ENCODE peak calls at places on chromosome 18, in eight cellular contexts. Z, R, K, J, W, O, A and Y are unnamed samples.

GRCh38 chr18:23107718-23108117 is 27.6 kb upstream of the CABLES1 start:
- DNase-seq in R (no peak), J (no peak), A (peak), Z (no peak), K (no peak), O (no peak), W (no peak), Y (peak)

GRCh38 chr18:75247041-75247551 is 36.5 kb downstream of the TSHZ1 start:
- DNase-seq in O (no peak), Z (no peak), W (no peak), K (no peak), A (peak), R (no peak), J (no peak), Y (peak)

GRCh38 chr18:35264409-35264808 is 23.6 kb downstream of the ZNF397 start:
- DNase-seq in K (no peak), O (no peak), R (no peak), A (no peak), J (no peak), W (no peak), Z (no peak), Y (no peak)

GRCh38 chr18:577606-578005 is 2.6 kb upstream of the CETN1 start:
- DNase-seq in Z (no peak), K (no peak), W (no peak), R (no peak), O (peak), A (no peak), J (no peak), Y (no peak)

GRCh38 chr18:55488473-55488872 is 99.5 kb downstream of the TCF4 start:
- DNase-seq in J (no peak), Z (peak), O (no peak), K (no peak), W (no peak), R (no peak), A (no peak), Y (peak)

GRCh38 chr18:42131044-42131939 is 176.3 kb downstream of the PIK3C3 start:
- DNase-seq in A (peak), R (no peak), W (no peak), K (no peak), Z (no peak), J (no peak), O (no peak), Y (no peak)

GRCh38 chr18:24326211-24326610 is 71.4 kb downstream of the OSBPL1A start:
- DNase-seq in Z (no peak), W (no peak), O (no peak), R (no peak), A (no peak), K (no peak), J (no peak), Y (no peak)

GRCh38 chr18:56910967-56911366 is 235.9 kb upstream of the BOD1L2 start:
- DNase-seq in R (no peak), O (no peak), J (no peak), K (peak), W (no peak), A (no peak), Z (no peak), Y (no peak)

GRCh38 chr18:42374961-42375360 is 419.9 kb downstream of the PIK3C3 start:
- DNase-seq in K (no peak), W (no peak), J (no peak), A (no peak), Z (no peak), O (no peak), R (no peak), Y (no peak)

GRCh38 chr18:23722646-23723045 is 33.4 kb downstream of the LAMA3 start:
- DNase-seq in J (no peak), Z (no peak), R (no peak), O (no peak), K (no peak), W (no peak), A (no peak), Y (peak)

GRCh38 chr18:73352546-73352945 is 484.8 kb upstream of the NETO1 start:
- DNase-seq in O (no peak), Z (no peak), W (no peak), J (no peak), R (no peak), K (no peak), A (no peak), Y (peak)

GRCh38 chr18:48803518-48803917 is 147.2 kb downstream of the SMAD7 start:
- DNase-seq in A (no peak), Z (peak), R (peak), O (no peak), J (no peak), K (no peak), W (no peak), Y (no peak)

GRCh38 chr18:42047721-42048120 is 92.7 kb downstream of the PIK3C3 start:
- DNase-seq in J (no peak), W (no peak), A (no peak), Z (no peak), K (no peak), O (peak), R (no peak), Y (peak)

GRCh38 chr18:8277270-8277669 is 332.0 kb upstream of the RAB12 start:
- DNase-seq in Z (no peak), R (no peak), J (no peak), K (no peak), A (no peak), O (no peak), W (no peak), Y (peak)

GRCh38 chr18:73688851-73689659 is 458.6 kb downstream of the FBXO15 start:
- DNase-seq in R (no peak), W (peak), J (no peak), K (no peak), O (no peak), A (no peak), Z (no peak), Y (peak)

GRCh38 chr18:48821251-48821590 is 129.5 kb downstream of the SMAD7 start:
- DNase-seq in W (no peak), A (no peak), J (no peak), O (no peak), R (peak), K (no peak), Z (no peak), Y (no peak)

GRCh38 chr18:1884623-1885022 is 686.7 kb downstream of the METTL4 start:
- DNase-seq in R (no peak), O (no peak), J (no peak), Z (no peak), A (no peak), W (no peak), K (no peak), Y (no peak)

GRCh38 chr18:62539284-62540168 is 16.7 kb downstream of the ZCCHC2 start:
- DNase-seq in R (no peak), J (no peak), W (no peak), K (no peak), Z (no peak), O (peak), A (no peak), Y (no peak)

GRCh38 chr18:50405582-50406271 is 30.9 kb downstream of the SKA1 start:
- DNase-seq in A (no peak), O (no peak), Z (peak), J (no peak), K (no peak), R (peak), W (no peak), Y (no peak)

GRCh38 chr18:69956655-69957054 is 9.0 kb upstream of the CD226 start:
- DNase-seq in K (peak), W (no peak), O (no peak), A (no peak), J (no peak), R (no peak), Z (no peak), Y (no peak)

GRCh38 chr18:63427566-63427965 is 5.3 kb upstream of the VPS4B start:
- DNase-seq in Z (no peak), K (peak), W (no peak), J (no peak), A (no peak), R (no peak), O (no peak), Y (no peak)

GRCh38 chr18:24663026-24663425 is 202.6 kb downstream of the HRH4 start:
- DNase-seq in R (no peak), A (no peak), W (no peak), Z (no peak), O (no peak), K (no peak), J (no peak), Y (no peak)

GRCh38 chr18:47992266-47992665 is 61.8 kb upstream of the SMAD2 start:
- DNase-seq in A (no peak), K (no peak), J (no peak), W (no peak), Z (no peak), R (no peak), O (no peak), Y (no peak)

GRCh38 chr18:24809173-24809955 is 348.9 kb downstream of the HRH4 start:
- DNase-seq in A (no peak), K (no peak), Z (no peak), R (no peak), J (no peak), O (no peak), W (no peak), Y (no peak)

GRCh38 chr18:75474332-75474731 is 46.8 kb upstream of the SMIM21 start:
- DNase-seq in O (no peak), A (no peak), W (no peak), K (no peak), Z (no peak), J (no peak), R (no peak), Y (no peak)

GRCh38 chr18:75003764-75004690 is 204.9 kb downstream of the PTGR3 start:
- DNase-seq in W (no peak), O (no peak), A (no peak), K (no peak), J (no peak), Z (no peak), R (no peak), Y (no peak)

GRCh38 chr18:23812566-23813440 is 123.5 kb downstream of the LAMA3 start:
- DNase-seq in A (peak), O (no peak), Z (no peak), J (peak), W (no peak), R (no peak), K (peak), Y (peak)

GRCh38 chr18:45662468-45662867 is 47.2 kb downstream of the SLC14A2 start:
- DNase-seq in R (no peak), Z (no peak), J (no peak), O (no peak), A (no peak), W (no peak), K (no peak), Y (peak)

GRCh38 chr18:1526996-1527395 is 622.3 kb downstream of the ADCYAP1 start:
- DNase-seq in Z (no peak), W (no peak), O (no peak), A (no peak), R (no peak), J (no peak), K (no peak), Y (no peak)

GRCh38 chr18:57428221-57429150 is 6.7 kb upstream of the ONECUT2 start:
- DNase-seq in K (no peak), Z (peak), R (peak), A (no peak), O (no peak), J (no peak), W (no peak), Y (no peak)

GRCh38 chr18:42242758-42243157 is 287.7 kb downstream of the PIK3C3 start:
- DNase-seq in W (no peak), O (peak), K (no peak), R (no peak), Z (no peak), A (no peak), J (no peak), Y (no peak)

GRCh38 chr18:23058746-23059440 is 76.4 kb upstream of the CABLES1 start:
- DNase-seq in A (no peak), W (no peak), R (no peak), K (no peak), O (no peak), J (no peak), Z (no peak), Y (peak)

GRCh38 chr18:34709104-34709503 is 994 bp upstream of the DTNA start:
- DNase-seq in R (no peak), K (no peak), W (no peak), Z (no peak), O (peak), A (no peak), J (no peak), Y (peak)

GRCh38 chr18:63309422-63309821 is 10.1 kb downstream of the BCL2 start:
- DNase-seq in R (no peak), O (no peak), A (no peak), W (no peak), Z (no peak), J (no peak), K (no peak), Y (no peak)

GRCh38 chr18:4455113-4455811 is at the start of gene DLGAP1:
- DNase-seq in R (no peak), O (peak), W (no peak), Z (peak), K (no peak), A (peak), J (no peak), Y (no peak)

GRCh38 chr18:76620326-76620813 is 125.3 kb upstream of the ZNF516 start:
- DNase-seq in K (peak), R (no peak), A (no peak), O (no peak), W (peak), Z (peak), J (no peak), Y (peak)

GRCh38 chr18:36333418-36333817 is 35.9 kb downstream of the FHOD3 start:
- DNase-seq in O (no peak), A (no peak), W (no peak), K (no peak), J (no peak), R (no peak), Z (no peak), Y (peak)

GRCh38 chr18:36330435-36331049 is 33.0 kb downstream of the FHOD3 start:
- DNase-seq in R (peak), Z (no peak), O (no peak), K (no peak), A (no peak), W (no peak), J (no peak), Y (peak)

GRCh38 chr18:36329684-36330434 is 32.3 kb downstream of the FHOD3 start:
- DNase-seq in J (no peak), A (no peak), W (no peak), Z (no peak), O (no peak), K (no peak), R (peak), Y (peak)

GRCh38 chr18:36328916-36329315 is 31.4 kb downstream of the FHOD3 start:
- DNase-seq in A (no peak), O (no peak), Z (no peak), R (peak), W (no peak), J (no peak), K (no peak), Y (no peak)

DNA sequence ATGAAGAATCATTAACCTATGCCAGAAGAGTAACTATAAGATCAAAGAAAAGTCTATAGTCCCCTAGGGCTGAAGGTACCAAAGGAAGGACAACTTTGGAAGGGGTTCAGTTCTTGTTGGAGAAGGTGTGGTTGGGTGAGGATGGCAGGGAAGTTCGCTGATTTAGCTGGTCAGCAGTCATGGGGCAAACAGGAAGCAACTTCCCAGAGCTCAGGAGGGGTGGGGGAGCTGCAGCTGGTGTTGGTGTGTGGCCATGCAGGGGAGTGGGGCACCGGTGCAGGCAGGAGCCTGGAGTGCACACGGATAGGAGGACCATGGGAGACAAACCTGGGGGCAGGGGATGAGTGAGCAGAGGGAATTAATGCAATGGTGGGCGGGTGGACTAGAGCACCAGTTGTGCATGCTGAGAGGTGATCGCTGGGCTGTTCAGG is 34.0 kb downstream of the FHOD3 start:
- DNase-seq in R (peak), K (no peak), O (no peak), Z (no peak), A (no peak), J (no peak), W (no peak), Y (no peak)
- TF ChIP-seq USF2 in R (no peak), K (no peak), O (no peak), Z (no peak), A (no peak), J (no peak), W (no peak), Y (no peak)

DNA sequence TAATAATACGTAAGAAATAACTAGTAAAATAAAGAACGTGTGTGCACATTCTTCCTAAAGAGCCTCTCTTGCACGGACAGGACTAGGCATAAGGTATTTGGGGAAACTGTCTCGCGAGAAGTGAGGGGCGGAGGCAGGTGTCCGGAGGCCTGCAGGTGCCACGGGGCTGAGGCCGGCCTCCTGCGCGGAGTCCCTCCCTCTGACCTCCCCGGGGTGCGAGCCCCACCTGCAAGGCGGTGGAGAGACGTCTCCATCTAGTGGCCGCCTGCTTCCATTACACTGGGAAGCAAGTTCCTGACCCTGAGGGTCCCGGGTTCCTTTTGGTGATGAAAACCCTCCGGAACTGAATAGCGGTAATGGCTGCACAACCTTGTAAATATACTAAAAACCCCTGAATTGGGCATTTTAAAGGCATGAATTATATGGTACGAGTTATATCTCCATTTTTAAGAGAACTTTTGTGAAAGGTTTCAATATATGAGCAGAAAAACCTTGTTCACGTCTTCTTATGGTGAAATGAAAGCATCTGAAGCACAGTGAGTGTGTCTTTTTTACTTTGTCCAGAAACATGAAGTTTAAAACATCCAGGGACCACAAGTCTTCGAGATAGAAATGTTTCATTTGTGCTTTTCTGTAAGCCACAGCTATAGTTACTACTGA is 35.5 kb upstream of the CTDP1 start:
- DNase-seq in W (peak), O (peak), J (peak), K (peak), R (peak), A (peak), Z (peak), Y (peak)
- TF ChIP-seq USF2 in W (no peak), O (no peak), J (no peak), K (no peak), R (no peak), A (no peak), Z (no peak), Y (no peak)

DNA sequence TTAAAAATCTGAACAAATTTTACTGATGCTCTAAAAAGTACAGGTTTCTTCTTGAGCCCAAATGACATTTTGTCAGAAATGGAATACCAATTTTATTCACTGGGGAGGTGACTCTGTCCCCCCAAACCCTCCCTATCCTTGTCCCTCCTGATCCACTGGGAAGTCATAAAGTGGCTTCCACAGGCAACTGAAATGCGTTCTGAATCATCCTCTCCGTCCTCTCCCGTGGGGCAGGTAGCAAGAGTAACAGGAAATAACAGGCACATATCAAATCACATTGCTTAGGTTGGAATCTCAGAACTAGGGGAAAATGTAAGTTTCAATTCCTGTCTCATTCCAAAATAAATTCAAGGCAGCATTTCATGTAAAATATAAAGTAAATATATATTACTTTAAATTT is 44.5 kb downstream of the MYL12B start:
- DNase-seq in O (no peak), R (no peak), J (no peak), Z (no peak), K (no peak), A (no peak), W (no peak), Y (no peak)
- TF ChIP-seq USF2 in O (no peak), R (no peak), J (no peak), Z (no peak), K (no peak), A (no peak), W (no peak), Y (no peak)

DNA sequence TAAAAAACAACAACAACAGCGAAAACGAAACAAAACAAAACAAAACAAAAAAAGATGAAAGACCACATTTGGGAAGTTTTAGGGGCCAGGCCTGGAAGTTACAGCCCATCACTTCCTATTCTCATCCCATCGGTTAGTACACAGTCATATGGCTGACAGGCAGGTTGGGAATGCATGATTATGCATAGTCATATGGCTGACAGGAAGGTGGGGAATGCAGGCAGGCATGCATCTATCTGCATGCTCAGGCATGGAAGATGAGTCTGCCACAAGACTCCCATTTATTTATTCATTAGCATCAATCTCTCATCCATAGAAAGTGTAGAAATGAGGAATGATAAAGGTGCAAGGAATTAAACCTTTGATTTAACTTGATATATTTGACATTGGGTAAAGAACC is 325.3 kb upstream of the MEX3C start:
- DNase-seq in J (peak), R (no peak), O (no peak), Z (no peak), W (no peak), A (no peak), K (no peak), Y (no peak)
- TF ChIP-seq USF2 in J (no peak), R (no peak), O (no peak), Z (no peak), W (no peak), A (no peak), K (no peak), Y (no peak)

DNA sequence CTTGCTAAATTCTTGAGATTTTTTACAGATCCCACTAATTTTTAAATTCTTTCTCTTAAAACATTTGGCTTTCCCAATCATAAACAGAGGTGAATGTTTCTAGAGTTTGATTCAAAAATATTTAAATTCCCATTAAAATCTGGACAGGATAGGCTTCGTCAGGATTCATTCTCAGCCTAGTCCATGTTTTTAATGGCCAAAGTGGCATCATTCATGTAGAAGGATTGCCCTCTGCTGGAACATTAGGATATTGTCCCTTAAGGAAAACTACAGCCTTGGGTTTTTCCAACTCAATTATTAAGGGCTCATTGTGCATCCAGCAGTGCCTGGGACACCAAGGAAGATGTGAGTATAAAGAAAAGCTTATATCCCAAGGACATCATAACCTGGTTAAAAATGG is 71.7 kb downstream of the TPGS2 start:
- DNase-seq in W (no peak), J (peak), Z (no peak), K (peak), R (no peak), O (peak), A (peak), Y (peak)
- TF ChIP-seq USF2 in W (no peak), J (no peak), Z (no peak), K (no peak), R (no peak), O (no peak), A (no peak), Y (no peak)

GRCh38 chr18:12839057-12839525 is 44.9 kb downstream of the PTPN2 start:
- DNase-seq in W (peak), A (no peak), O (no peak), R (no peak), J (no peak), Z (no peak), K (no peak), Y (no peak)
- TF ChIP-seq USF2 in W (no peak), A (no peak), O (no peak), R (no peak), J (no peak), Z (no peak), K (no peak), Y (no peak)

GRCh38 chr18:9796933-9797549 is 88.7 kb upstream of the TXNDC2 start:
- DNase-seq in R (no peak), Z (no peak), O (no peak), A (peak), K (no peak), J (no peak), W (no peak), Y (no peak)
- TF ChIP-seq USF2 in R (no peak), Z (no peak), O (no peak), A (no peak), K (no peak), J (no peak), W (no peak), Y (no peak)